ENCODE peak calls at places on chromosomes 2 and 18, in four cellular contexts. One of them, this sample, is unnamed.

GRCh38 chr2:30252723-30253688 is 21.7 kb downstream of the LBH start:
- DNase-seq in esophagus muscularis mucosa: no peak
- DNase-seq in transverse colon: peak
- DNase-seq in upper lobe of left lung: peak
- DNase-seq in this sample: no peak

GRCh38 chr2:236352761-236353593 is 88.8 kb upstream of the ASB18 start:
- DNase-seq in esophagus muscularis mucosa: no peak
- DNase-seq in upper lobe of left lung: no peak
- DNase-seq in transverse colon: no peak
- DNase-seq in this sample: no peak

GRCh38 chr2:198782734-198783133 is 675.0 kb downstream of the SATB2 start:
- DNase-seq in esophagus muscularis mucosa: no peak
- DNase-seq in transverse colon: peak
- DNase-seq in upper lobe of left lung: no peak
- DNase-seq in this sample: no peak

GRCh38 chr2:210445116-210445707 is 31.3 kb downstream of the LANCL1 start:
- DNase-seq in esophagus muscularis mucosa: no peak
- DNase-seq in upper lobe of left lung: no peak
- DNase-seq in transverse colon: no peak
- DNase-seq in this sample: no peak

GRCh38 chr18:45107425-45107824 is 426.7 kb downstream of the SETBP1 start:
- DNase-seq in upper lobe of left lung: no peak
- DNase-seq in transverse colon: no peak
- DNase-seq in esophagus muscularis mucosa: no peak
- DNase-seq in this sample: no peak

GRCh38 chr2:198587726-198588125 is 783.3 kb downstream of the PLCL1 start:
- DNase-seq in transverse colon: peak
- DNase-seq in upper lobe of left lung: no peak
- DNase-seq in esophagus muscularis mucosa: no peak
- DNase-seq in this sample: no peak

GRCh38 chr2:18991177-18992168 is 366.9 kb downstream of the OSR1 start:
- DNase-seq in transverse colon: peak
- DNase-seq in esophagus muscularis mucosa: no peak
- DNase-seq in upper lobe of left lung: peak
- DNase-seq in this sample: peak

GRCh38 chr18:54387631-54388030 is 29.9 kb downstream of the C18orf54 start:
- DNase-seq in upper lobe of left lung: no peak
- DNase-seq in esophagus muscularis mucosa: no peak
- DNase-seq in transverse colon: no peak
- DNase-seq in this sample: no peak

GRCh38 chr2:54558976-54559410 is 102.9 kb downstream of the SPTBN1 start:
- DNase-seq in esophagus muscularis mucosa: no peak
- DNase-seq in upper lobe of left lung: peak
- DNase-seq in transverse colon: no peak
- DNase-seq in this sample: no peak

GRCh38 chr2:196266351-196266750 is 95.0 kb upstream of the STK17B start:
- DNase-seq in transverse colon: no peak
- DNase-seq in upper lobe of left lung: no peak
- DNase-seq in esophagus muscularis mucosa: no peak
- DNase-seq in this sample: no peak

GRCh38 chr2:151525872-151526271 is 116.2 kb downstream of the RIF1 start:
- DNase-seq in upper lobe of left lung: peak
- DNase-seq in esophagus muscularis mucosa: no peak
- DNase-seq in transverse colon: no peak
- DNase-seq in this sample: no peak

GRCh38 chr2:134773372-134774073 is 54.7 kb upstream of the TMEM163 start:
- DNase-seq in esophagus muscularis mucosa: peak
- DNase-seq in transverse colon: no peak
- DNase-seq in upper lobe of left lung: no peak
- DNase-seq in this sample: no peak

GRCh38 chr2:19251554-19251953 is 106.9 kb downstream of the OSR1 start:
- DNase-seq in esophagus muscularis mucosa: no peak
- DNase-seq in transverse colon: no peak
- DNase-seq in upper lobe of left lung: no peak
- DNase-seq in this sample: no peak

GRCh38 chr2:121858406-121858805 is 103.0 kb downstream of the TSN start:
- DNase-seq in upper lobe of left lung: no peak
- DNase-seq in esophagus muscularis mucosa: no peak
- DNase-seq in transverse colon: no peak
- DNase-seq in this sample: no peak

GRCh38 chr18:8045160-8045885 is 478.2 kb downstream of the PTPRM start:
- DNase-seq in upper lobe of left lung: no peak
- DNase-seq in transverse colon: no peak
- DNase-seq in esophagus muscularis mucosa: no peak
- DNase-seq in this sample: no peak

GRCh38 chr2:240523451-240524281 is 34.1 kb downstream of the ANKMY1 start:
- DNase-seq in esophagus muscularis mucosa: no peak
- DNase-seq in transverse colon: no peak
- DNase-seq in upper lobe of left lung: no peak
- DNase-seq in this sample: peak

GRCh38 chr2:219126555-219126954 is 34.1 kb downstream of the NHEJ1 start:
- DNase-seq in esophagus muscularis mucosa: no peak
- DNase-seq in upper lobe of left lung: peak
- DNase-seq in transverse colon: peak
- DNase-seq in this sample: no peak

GRCh38 chr2:3317277-3317685 is 60.3 kb downstream of the EIPR1 start:
- DNase-seq in transverse colon: no peak
- DNase-seq in upper lobe of left lung: no peak
- DNase-seq in esophagus muscularis mucosa: no peak
- DNase-seq in this sample: no peak

GRCh38 chr2:99662761-99663341 is 173.0 kb upstream of the REV1 start:
- DNase-seq in upper lobe of left lung: no peak
- DNase-seq in esophagus muscularis mucosa: no peak
- DNase-seq in transverse colon: no peak
- DNase-seq in this sample: peak

GRCh38 chr18:45839415-45840395 is 14.2 kb downstream of the SIGLEC15 start:
- DNase-seq in esophagus muscularis mucosa: no peak
- DNase-seq in upper lobe of left lung: no peak
- DNase-seq in transverse colon: no peak
- DNase-seq in this sample: no peak

GRCh38 chr18:58315041-58315440 is 271.0 kb downstream of the NEDD4L start:
- DNase-seq in transverse colon: no peak
- DNase-seq in esophagus muscularis mucosa: no peak
- DNase-seq in upper lobe of left lung: no peak
- DNase-seq in this sample: no peak

GRCh38 chr18:58315739-58316215 is 271.8 kb downstream of the NEDD4L start:
- DNase-seq in transverse colon: peak
- DNase-seq in upper lobe of left lung: peak
- DNase-seq in esophagus muscularis mucosa: no peak
- DNase-seq in this sample: no peak

GRCh38 chr18:58313491-58314032 is 269.5 kb downstream of the NEDD4L start:
- DNase-seq in transverse colon: peak
- DNase-seq in upper lobe of left lung: peak
- DNase-seq in esophagus muscularis mucosa: no peak
- DNase-seq in this sample: no peak

GRCh38 chr18:58316400-58316942 is 272.4 kb downstream of the NEDD4L start:
- DNase-seq in esophagus muscularis mucosa: no peak
- DNase-seq in upper lobe of left lung: no peak
- DNase-seq in transverse colon: no peak
- DNase-seq in this sample: no peak

DNA sequence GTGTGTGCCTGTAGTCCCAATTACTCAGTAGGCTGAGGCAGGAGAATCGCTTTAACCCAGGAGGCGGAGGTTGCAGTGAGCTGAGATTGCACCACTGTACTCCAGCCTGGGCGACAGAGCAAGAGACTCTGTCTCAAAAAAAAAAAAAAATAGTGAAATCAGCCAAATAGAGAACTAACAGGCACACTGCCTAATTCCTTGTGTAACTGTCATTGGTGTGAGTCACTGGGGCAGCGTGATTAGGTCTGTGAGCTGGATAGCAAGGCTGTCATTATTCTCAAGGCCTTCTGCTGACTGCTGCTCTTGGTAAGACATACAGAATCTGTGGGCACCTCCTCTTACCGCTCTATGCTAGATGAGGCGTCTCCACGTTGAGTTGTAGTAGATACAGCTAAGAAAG is 270.3 kb downstream of the NEDD4L start:
- DNase-seq in upper lobe of left lung: peak
- DNase-seq in transverse colon: peak
- DNase-seq in esophagus muscularis mucosa: no peak
- DNase-seq in this sample: no peak
- TF ChIP-seq POLR2AphosphoS5 in upper lobe of left lung: peak
- TF ChIP-seq POLR2AphosphoS5 in transverse colon: peak
- TF ChIP-seq POLR2AphosphoS5 in esophagus muscularis mucosa: peak
- TF ChIP-seq POLR2AphosphoS5 in this sample: no peak

DNA sequence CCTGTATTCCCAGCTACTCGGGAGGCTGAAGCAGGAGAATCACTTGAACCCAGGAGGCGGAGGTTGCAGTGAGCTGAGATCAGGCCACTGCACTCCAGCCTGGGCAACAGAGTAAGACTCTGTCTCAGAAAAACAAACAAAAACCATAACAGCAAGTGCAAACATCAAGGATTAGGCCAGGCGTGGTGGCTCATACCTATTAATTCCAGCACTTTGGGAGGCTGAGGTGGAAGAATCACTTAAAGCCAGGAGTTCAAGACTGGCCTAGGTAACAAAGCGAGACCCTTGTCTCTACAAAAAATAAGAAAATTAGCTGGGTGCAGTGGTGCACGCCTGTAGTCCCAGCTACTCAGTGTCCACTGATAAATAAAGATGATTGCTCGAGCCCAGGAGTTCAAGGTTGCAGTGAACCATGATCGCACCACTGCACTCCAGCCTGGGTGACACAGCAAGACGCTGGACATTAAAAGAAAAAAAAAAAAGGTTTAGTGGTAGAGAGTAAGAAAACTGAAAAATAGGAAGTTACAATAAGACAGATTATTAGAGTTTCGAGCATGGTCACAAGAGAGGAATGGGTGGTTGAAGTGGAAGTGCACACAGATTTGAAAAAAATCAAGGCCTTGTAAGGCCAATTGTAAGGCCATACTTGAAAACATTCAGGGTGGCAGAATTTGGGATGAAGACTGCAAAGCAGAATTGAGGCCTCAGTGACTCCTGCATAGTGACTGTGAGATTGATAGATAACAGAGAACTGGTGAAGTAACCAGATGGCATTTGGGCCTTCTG is 6.4 kb upstream of the KCMF1 start:
- DNase-seq in esophagus muscularis mucosa: no peak
- DNase-seq in upper lobe of left lung: no peak
- DNase-seq in transverse colon: no peak
- DNase-seq in this sample: no peak
- H3K4me3 ChIP-seq in esophagus muscularis mucosa: no peak
- H3K4me3 ChIP-seq in upper lobe of left lung: no peak
- H3K4me3 ChIP-seq in transverse colon: no peak
- H3K4me3 ChIP-seq in this sample: no peak

GRCh38 chr2:62203459-62203858 is 7.5 kb downstream of the B3GNT2 start:
- DNase-seq in upper lobe of left lung: no peak
- DNase-seq in transverse colon: no peak
- DNase-seq in esophagus muscularis mucosa: no peak
- DNase-seq in this sample: no peak
- TF ChIP-seq POLR2A in upper lobe of left lung: no peak
- TF ChIP-seq POLR2A in transverse colon: no peak
- TF ChIP-seq POLR2A in esophagus muscularis mucosa: no peak
- TF ChIP-seq POLR2A in this sample: no peak

GRCh38 chr2:1750935-1751767 is 6.8 kb upstream of the PXDN start:
- DNase-seq in transverse colon: peak
- DNase-seq in esophagus muscularis mucosa: no peak
- DNase-seq in upper lobe of left lung: peak
- DNase-seq in this sample: peak
- TF ChIP-seq POLR2AphosphoS5 in transverse colon: no peak
- TF ChIP-seq POLR2AphosphoS5 in esophagus muscularis mucosa: no peak
- TF ChIP-seq POLR2AphosphoS5 in upper lobe of left lung: no peak
- TF ChIP-seq POLR2AphosphoS5 in this sample: no peak

GRCh38 chr2:169069341-169069740 is at the start of gene DHRS9:
- DNase-seq in transverse colon: peak
- DNase-seq in upper lobe of left lung: peak
- DNase-seq in esophagus muscularis mucosa: no peak
- DNase-seq in this sample: no peak
- H3K4me3 ChIP-seq in transverse colon: peak
- H3K4me3 ChIP-seq in upper lobe of left lung: no peak
- H3K4me3 ChIP-seq in esophagus muscularis mucosa: no peak
- H3K4me3 ChIP-seq in this sample: peak

GRCh38 chr2:130805613-130806012 is 31.1 kb upstream of the ARHGEF4 start:
- DNase-seq in transverse colon: no peak
- DNase-seq in esophagus muscularis mucosa: no peak
- DNase-seq in upper lobe of left lung: no peak
- DNase-seq in this sample: no peak

GRCh38 chr2:130808482-130809268 is 28.0 kb upstream of the ARHGEF4 start:
- DNase-seq in upper lobe of left lung: no peak
- DNase-seq in esophagus muscularis mucosa: no peak
- DNase-seq in transverse colon: no peak
- DNase-seq in this sample: no peak

GRCh38 chr2:130807659-130808385 is 28.9 kb upstream of the ARHGEF4 start:
- DNase-seq in transverse colon: peak
- DNase-seq in upper lobe of left lung: no peak
- DNase-seq in esophagus muscularis mucosa: no peak
- DNase-seq in this sample: no peak

GRCh38 chr2:130810490-130810889 is 26.2 kb upstream of the ARHGEF4 start:
- DNase-seq in transverse colon: no peak
- DNase-seq in upper lobe of left lung: no peak
- DNase-seq in esophagus muscularis mucosa: no peak
- DNase-seq in this sample: no peak

GRCh38 chr2:130806370-130806769 is 30.3 kb upstream of the ARHGEF4 start:
- DNase-seq in esophagus muscularis mucosa: no peak
- DNase-seq in transverse colon: no peak
- DNase-seq in upper lobe of left lung: no peak
- DNase-seq in this sample: no peak
- TF ChIP-seq POLR2A in esophagus muscularis mucosa: no peak
- TF ChIP-seq POLR2A in transverse colon: no peak
- TF ChIP-seq POLR2A in upper lobe of left lung: no peak
- TF ChIP-seq POLR2A in this sample: no peak

DNA sequence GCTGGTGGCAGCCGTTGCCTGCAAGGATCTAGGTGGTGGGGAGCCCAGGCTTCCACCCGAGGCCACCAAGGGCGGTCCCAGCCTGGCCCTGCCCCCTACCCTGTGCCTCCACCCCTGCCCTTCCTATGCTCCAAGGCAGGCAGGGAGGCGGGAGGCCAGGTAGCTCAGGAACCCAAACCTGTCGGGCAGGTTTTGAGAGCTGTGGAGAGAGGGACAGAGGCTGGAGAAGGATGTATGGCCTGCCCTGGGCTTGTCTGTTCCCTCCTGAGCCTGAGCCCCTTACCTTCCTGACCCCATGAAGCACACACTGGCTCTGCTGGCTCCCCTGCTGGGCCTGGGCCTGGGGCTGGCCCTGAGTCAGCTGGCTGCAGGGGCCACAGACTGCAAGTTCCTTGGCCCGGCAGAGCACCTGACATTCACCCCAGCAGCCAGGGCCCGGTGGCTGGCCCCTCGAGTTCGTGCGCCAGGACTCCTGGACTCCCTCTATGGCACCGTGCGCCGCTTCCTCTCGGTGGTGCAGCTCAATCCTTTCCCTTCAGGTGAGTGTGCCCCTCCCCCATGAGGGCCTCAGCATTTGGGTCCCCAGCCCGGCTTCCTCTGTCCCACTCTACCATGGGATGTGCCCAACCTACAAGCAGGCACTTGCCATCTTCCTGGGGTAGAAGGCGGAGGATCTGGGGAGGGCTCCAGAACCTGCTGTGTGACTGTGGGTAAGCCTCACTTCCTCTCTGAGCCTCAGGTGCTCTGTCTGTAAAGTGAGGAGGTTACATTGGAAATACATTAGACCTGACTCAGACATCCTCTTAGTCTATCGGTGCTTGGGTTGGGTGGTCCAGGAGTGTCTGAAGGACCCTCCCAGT is at the start of gene PROM2:
- DNase-seq in esophagus muscularis mucosa: no peak
- DNase-seq in upper lobe of left lung: peak
- DNase-seq in transverse colon: peak
- DNase-seq in this sample: peak
- TF ChIP-seq POLR2AphosphoS5 in esophagus muscularis mucosa: no peak
- TF ChIP-seq POLR2AphosphoS5 in upper lobe of left lung: no peak
- TF ChIP-seq POLR2AphosphoS5 in transverse colon: peak
- TF ChIP-seq POLR2AphosphoS5 in this sample: no peak

This sample was measured in breast epithelium.